ENCODE peak calls at places on chromosomes 4 and X, in nine cellular contexts. One of them, this sample, is unnamed.

GRCh38 chr4:144507309-144508101 is 138.5 kb upstream of the HHIP start:
- DNase-seq in IMR-90: peak
- DNase-seq in lower lobe of right lung: no peak
- DNase-seq in HepG2: no peak
- DNase-seq in CD4-positive, alpha-beta memory T cell: no peak
- DNase-seq in prostate gland: no peak
- DNase-seq in transverse colon: no peak
- DNase-seq in epithelial cell of proximal tubule: no peak
- DNase-seq in testis: no peak
- DNase-seq in this sample: no peak

GRCh38 chrX:38636949-38637819 is 75.8 kb downstream of the TSPAN7 start:
- DNase-seq in IMR-90: no peak
- DNase-seq in lower lobe of right lung: no peak
- DNase-seq in HepG2: peak
- DNase-seq in CD4-positive, alpha-beta memory T cell: no peak
- DNase-seq in prostate gland: peak
- DNase-seq in transverse colon: no peak
- DNase-seq in epithelial cell of proximal tubule: no peak
- DNase-seq in testis: no peak
- DNase-seq in this sample: no peak

GRCh38 chr4:73446336-73446938 is 10.4 kb downstream of the AFP start:
- DNase-seq in IMR-90: peak
- DNase-seq in lower lobe of right lung: no peak
- DNase-seq in HepG2: peak
- DNase-seq in CD4-positive, alpha-beta memory T cell: no peak
- DNase-seq in prostate gland: peak
- DNase-seq in transverse colon: no peak
- DNase-seq in epithelial cell of proximal tubule: peak
- DNase-seq in testis: peak
- DNase-seq in this sample: no peak

GRCh38 chrX:103554687-103555417 is 30.5 kb upstream of the TCEAL4 start:
- DNase-seq in IMR-90: peak
- DNase-seq in lower lobe of right lung: no peak
- DNase-seq in HepG2: no peak
- DNase-seq in CD4-positive, alpha-beta memory T cell: peak
- DNase-seq in prostate gland: peak
- DNase-seq in transverse colon: peak
- DNase-seq in epithelial cell of proximal tubule: no peak
- DNase-seq in testis: peak
- DNase-seq in this sample: no peak

GRCh38 chr4:8846046-8846720 is 25.5 kb downstream of the HMX1 start:
- DNase-seq in IMR-90: no peak
- DNase-seq in lower lobe of right lung: peak
- DNase-seq in HepG2: no peak
- DNase-seq in CD4-positive, alpha-beta memory T cell: no peak
- DNase-seq in prostate gland: no peak
- DNase-seq in transverse colon: peak
- DNase-seq in epithelial cell of proximal tubule: no peak
- DNase-seq in testis: peak
- DNase-seq in this sample: peak

GRCh38 chr4:48792348-48793006 is 12.4 kb upstream of the FRYL start:
- DNase-seq in IMR-90: no peak
- DNase-seq in lower lobe of right lung: no peak
- DNase-seq in HepG2: no peak
- DNase-seq in CD4-positive, alpha-beta memory T cell: no peak
- DNase-seq in prostate gland: no peak
- DNase-seq in transverse colon: no peak
- DNase-seq in epithelial cell of proximal tubule: no peak
- DNase-seq in testis: no peak
- DNase-seq in this sample: no peak

GRCh38 chr4:139525414-139525813 is 30.6 kb downstream of the SETD7 start:
- DNase-seq in IMR-90: no peak
- DNase-seq in lower lobe of right lung: no peak
- DNase-seq in HepG2: no peak
- DNase-seq in CD4-positive, alpha-beta memory T cell: no peak
- DNase-seq in prostate gland: no peak
- DNase-seq in transverse colon: no peak
- DNase-seq in epithelial cell of proximal tubule: no peak
- DNase-seq in testis: no peak
- DNase-seq in this sample: no peak

GRCh38 chr4:23373269-23373668 is 516.6 kb downstream of the PPARGC1A start:
- DNase-seq in IMR-90: peak
- DNase-seq in lower lobe of right lung: peak
- DNase-seq in HepG2: no peak
- DNase-seq in CD4-positive, alpha-beta memory T cell: no peak
- DNase-seq in prostate gland: no peak
- DNase-seq in transverse colon: peak
- DNase-seq in epithelial cell of proximal tubule: peak
- DNase-seq in testis: peak
- DNase-seq in this sample: no peak

GRCh38 chr4:3479358-3480101 is 16.4 kb downstream of the DOK7 start:
- DNase-seq in IMR-90: no peak
- DNase-seq in lower lobe of right lung: no peak
- DNase-seq in HepG2: no peak
- DNase-seq in CD4-positive, alpha-beta memory T cell: no peak
- DNase-seq in prostate gland: no peak
- DNase-seq in transverse colon: no peak
- DNase-seq in epithelial cell of proximal tubule: no peak
- DNase-seq in testis: no peak
- DNase-seq in this sample: no peak

GRCh38 chr4:163911891-163912290 is 417.4 kb downstream of the TMA16 start:
- DNase-seq in IMR-90: no peak
- DNase-seq in lower lobe of right lung: no peak
- DNase-seq in HepG2: no peak
- DNase-seq in CD4-positive, alpha-beta memory T cell: no peak
- DNase-seq in prostate gland: no peak
- DNase-seq in transverse colon: no peak
- DNase-seq in epithelial cell of proximal tubule: no peak
- DNase-seq in testis: no peak
- DNase-seq in this sample: no peak

GRCh38 chr4:76982638-76983579 is 33.4 kb downstream of the SEPTIN11 start:
- DNase-seq in IMR-90: peak
- DNase-seq in lower lobe of right lung: no peak
- DNase-seq in HepG2: peak
- DNase-seq in CD4-positive, alpha-beta memory T cell: no peak
- DNase-seq in prostate gland: no peak
- DNase-seq in transverse colon: no peak
- DNase-seq in epithelial cell of proximal tubule: no peak
- DNase-seq in testis: no peak
- DNase-seq in this sample: no peak

GRCh38 chr4:76984788-76985211 is 35.2 kb downstream of the SEPTIN11 start:
- DNase-seq in IMR-90: peak
- DNase-seq in lower lobe of right lung: no peak
- DNase-seq in HepG2: peak
- DNase-seq in CD4-positive, alpha-beta memory T cell: no peak
- DNase-seq in prostate gland: no peak
- DNase-seq in transverse colon: peak
- DNase-seq in epithelial cell of proximal tubule: peak
- DNase-seq in testis: peak
- DNase-seq in this sample: no peak

GRCh38 chr4:76987153-76987562 is 37.6 kb downstream of the SEPTIN11 start:
- DNase-seq in IMR-90: peak
- DNase-seq in lower lobe of right lung: no peak
- DNase-seq in HepG2: no peak
- DNase-seq in CD4-positive, alpha-beta memory T cell: no peak
- DNase-seq in prostate gland: no peak
- DNase-seq in transverse colon: no peak
- DNase-seq in epithelial cell of proximal tubule: no peak
- DNase-seq in testis: peak
- DNase-seq in this sample: no peak

GRCh38 chr4:76981649-76982048 is 32.1 kb downstream of the SEPTIN11 start:
- DNase-seq in IMR-90: peak
- DNase-seq in lower lobe of right lung: no peak
- DNase-seq in HepG2: no peak
- DNase-seq in CD4-positive, alpha-beta memory T cell: no peak
- DNase-seq in prostate gland: no peak
- DNase-seq in transverse colon: no peak
- DNase-seq in epithelial cell of proximal tubule: no peak
- DNase-seq in testis: no peak
- DNase-seq in this sample: no peak

DNA sequence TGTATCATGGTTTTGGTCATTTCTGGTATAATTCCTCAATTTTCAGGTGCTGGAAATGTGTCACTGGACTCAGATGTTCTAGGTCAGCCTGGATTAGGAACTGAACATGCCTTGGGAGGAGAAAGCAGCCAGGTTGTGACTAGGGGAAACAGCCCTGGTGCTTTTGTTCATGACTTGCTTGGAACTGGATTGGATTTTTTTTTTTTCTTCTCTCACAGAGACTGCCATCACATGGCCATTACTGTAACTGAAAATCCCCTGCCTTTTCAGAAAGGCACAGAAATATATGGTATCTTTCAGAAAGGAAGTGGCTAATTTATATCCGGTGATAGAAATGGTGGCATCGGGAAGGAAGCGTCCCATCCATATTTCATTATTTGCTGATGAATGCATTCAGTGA is 34.6 kb downstream of the SEPTIN11 start:
- DNase-seq in IMR-90: peak
- DNase-seq in lower lobe of right lung: no peak
- DNase-seq in HepG2: peak
- DNase-seq in CD4-positive, alpha-beta memory T cell: no peak
- DNase-seq in prostate gland: no peak
- DNase-seq in transverse colon: no peak
- DNase-seq in epithelial cell of proximal tubule: no peak
- DNase-seq in testis: no peak
- DNase-seq in this sample: no peak
- H3K4me3 ChIP-seq in IMR-90: no peak
- H3K4me3 ChIP-seq in lower lobe of right lung: no peak
- H3K4me3 ChIP-seq in HepG2: no peak
- H3K4me3 ChIP-seq in CD4-positive, alpha-beta memory T cell: peak
- H3K4me3 ChIP-seq in prostate gland: no peak
- H3K4me3 ChIP-seq in transverse colon: no peak
- H3K4me3 ChIP-seq in epithelial cell of proximal tubule: no peak
- H3K4me3 ChIP-seq in testis: no peak
- H3K4me3 ChIP-seq in this sample: no peak

GRCh38 chrX:150365953-150366911 is 3.1 kb downstream of the MAMLD1 start:
- DNase-seq in IMR-90: peak
- DNase-seq in lower lobe of right lung: peak
- DNase-seq in HepG2: no peak
- DNase-seq in CD4-positive, alpha-beta memory T cell: peak
- DNase-seq in prostate gland: no peak
- DNase-seq in transverse colon: peak
- DNase-seq in epithelial cell of proximal tubule: no peak
- DNase-seq in testis: peak
- DNase-seq in this sample: peak
- H3K4me3 ChIP-seq in IMR-90: peak
- H3K4me3 ChIP-seq in lower lobe of right lung: peak
- H3K4me3 ChIP-seq in HepG2: no peak
- H3K4me3 ChIP-seq in CD4-positive, alpha-beta memory T cell: peak
- H3K4me3 ChIP-seq in prostate gland: peak
- H3K4me3 ChIP-seq in transverse colon: peak
- H3K4me3 ChIP-seq in epithelial cell of proximal tubule: peak
- H3K4me3 ChIP-seq in testis: peak
- H3K4me3 ChIP-seq in this sample: peak

GRCh38 chr4:173522160-173522873 is 7.7 kb downstream of the HAND2 start:
- DNase-seq in IMR-90: peak
- DNase-seq in lower lobe of right lung: no peak
- DNase-seq in HepG2: no peak
- DNase-seq in CD4-positive, alpha-beta memory T cell: no peak
- DNase-seq in prostate gland: no peak
- DNase-seq in transverse colon: peak
- DNase-seq in epithelial cell of proximal tubule: no peak
- DNase-seq in testis: peak
- DNase-seq in this sample: peak
- H3K4me3 ChIP-seq in IMR-90: peak
- H3K4me3 ChIP-seq in lower lobe of right lung: peak
- H3K4me3 ChIP-seq in HepG2: no peak
- H3K4me3 ChIP-seq in CD4-positive, alpha-beta memory T cell: no peak
- H3K4me3 ChIP-seq in prostate gland: peak
- H3K4me3 ChIP-seq in transverse colon: peak
- H3K4me3 ChIP-seq in epithelial cell of proximal tubule: peak
- H3K4me3 ChIP-seq in testis: peak
- H3K4me3 ChIP-seq in this sample: peak

GRCh38 chrX:19912-20571 is 261.1 kb upstream of the PLCXD1 start:
- DNase-seq in IMR-90: no peak
- DNase-seq in lower lobe of right lung: no peak
- DNase-seq in HepG2: peak
- DNase-seq in CD4-positive, alpha-beta memory T cell: peak
- DNase-seq in prostate gland: no peak
- DNase-seq in transverse colon: peak
- DNase-seq in epithelial cell of proximal tubule: no peak
- DNase-seq in testis: no peak
- DNase-seq in this sample: peak
- H3K4me3 ChIP-seq in IMR-90: no peak
- H3K4me3 ChIP-seq in lower lobe of right lung: no peak
- H3K4me3 ChIP-seq in HepG2: no peak
- H3K4me3 ChIP-seq in CD4-positive, alpha-beta memory T cell: no peak
- H3K4me3 ChIP-seq in prostate gland: no peak
- H3K4me3 ChIP-seq in transverse colon: peak
- H3K4me3 ChIP-seq in epithelial cell of proximal tubule: peak
- H3K4me3 ChIP-seq in testis: peak
- H3K4me3 ChIP-seq in this sample: peak

GRCh38 chr4:122733805-122734155 is 1.3 kb downstream of the BBS12 start:
- DNase-seq in IMR-90: no peak
- DNase-seq in lower lobe of right lung: no peak
- DNase-seq in HepG2: no peak
- DNase-seq in CD4-positive, alpha-beta memory T cell: no peak
- DNase-seq in prostate gland: no peak
- DNase-seq in transverse colon: no peak
- DNase-seq in epithelial cell of proximal tubule: peak
- DNase-seq in testis: no peak
- DNase-seq in this sample: no peak
- H3K4me3 ChIP-seq in IMR-90: no peak
- H3K4me3 ChIP-seq in lower lobe of right lung: peak
- H3K4me3 ChIP-seq in HepG2: peak
- H3K4me3 ChIP-seq in CD4-positive, alpha-beta memory T cell: no peak
- H3K4me3 ChIP-seq in prostate gland: no peak
- H3K4me3 ChIP-seq in transverse colon: peak
- H3K4me3 ChIP-seq in epithelial cell of proximal tubule: peak
- H3K4me3 ChIP-seq in testis: no peak
- H3K4me3 ChIP-seq in this sample: no peak

GRCh38 chr4:38078590-38079381 is 118.6 kb downstream of the PTTG2 start:
- DNase-seq in IMR-90: peak
- DNase-seq in lower lobe of right lung: no peak
- DNase-seq in HepG2: peak
- DNase-seq in CD4-positive, alpha-beta memory T cell: no peak
- DNase-seq in prostate gland: no peak
- DNase-seq in transverse colon: peak
- DNase-seq in epithelial cell of proximal tubule: no peak
- DNase-seq in testis: no peak
- DNase-seq in this sample: no peak
- H3K4me3 ChIP-seq in IMR-90: no peak
- H3K4me3 ChIP-seq in lower lobe of right lung: no peak
- H3K4me3 ChIP-seq in HepG2: no peak
- H3K4me3 ChIP-seq in CD4-positive, alpha-beta memory T cell: no peak
- H3K4me3 ChIP-seq in prostate gland: no peak
- H3K4me3 ChIP-seq in transverse colon: no peak
- H3K4me3 ChIP-seq in epithelial cell of proximal tubule: no peak
- H3K4me3 ChIP-seq in testis: no peak
- H3K4me3 ChIP-seq in this sample: no peak

GRCh38 chr4:88696620-88697019 is 1.0 kb downstream of the NAP1L5 start:
- DNase-seq in IMR-90: peak
- DNase-seq in lower lobe of right lung: no peak
- DNase-seq in HepG2: no peak
- DNase-seq in CD4-positive, alpha-beta memory T cell: no peak
- DNase-seq in prostate gland: no peak
- DNase-seq in transverse colon: no peak
- DNase-seq in epithelial cell of proximal tubule: no peak
- DNase-seq in testis: no peak
- DNase-seq in this sample: no peak
- H3K4me3 ChIP-seq in IMR-90: peak
- H3K4me3 ChIP-seq in lower lobe of right lung: peak
- H3K4me3 ChIP-seq in HepG2: peak
- H3K4me3 ChIP-seq in CD4-positive, alpha-beta memory T cell: no peak
- H3K4me3 ChIP-seq in prostate gland: peak
- H3K4me3 ChIP-seq in transverse colon: peak
- H3K4me3 ChIP-seq in epithelial cell of proximal tubule: peak
- H3K4me3 ChIP-seq in testis: no peak
- H3K4me3 ChIP-seq in this sample: peak

This sample was measured in spleen.